ENCODE peak calls at places on chromosomes 5 and 9, in nine cellular contexts. One of them, this sample, is unnamed.

GRCh38 chr5:73948720-73949119 is 322.7 kb downstream of the ARHGEF28 start:
- DNase-seq in HCT116: no peak
- DNase-seq in HL-60: no peak
- DNase-seq in GM12878: no peak
- DNase-seq in SK-N-SH: no peak
- DNase-seq in K562: no peak
- DNase-seq in Panc1: no peak
- DNase-seq in GM23338: no peak
- DNase-seq in HepG2: no peak
- DNase-seq in this sample: no peak

GRCh38 chr9:105244996-105245719 is 707 bp downstream of the SLC44A1 start:
- DNase-seq in HCT116: no peak
- DNase-seq in HL-60: peak
- DNase-seq in GM12878: no peak
- DNase-seq in SK-N-SH: peak
- DNase-seq in K562: no peak
- DNase-seq in Panc1: no peak
- DNase-seq in GM23338: peak
- DNase-seq in HepG2: no peak
- DNase-seq in this sample: peak

GRCh38 chr9:98074119-98074990 is 17.8 kb downstream of the NANS start:
- DNase-seq in HCT116: no peak
- DNase-seq in HL-60: peak
- DNase-seq in GM12878: no peak
- DNase-seq in SK-N-SH: peak
- DNase-seq in K562: peak
- DNase-seq in Panc1: peak
- DNase-seq in GM23338: peak
- DNase-seq in HepG2: peak
- DNase-seq in this sample: peak

GRCh38 chr5:151947924-151948323 is 23.3 kb upstream of the GLRA1 start:
- DNase-seq in HCT116: no peak
- DNase-seq in HL-60: no peak
- DNase-seq in GM12878: no peak
- DNase-seq in SK-N-SH: no peak
- DNase-seq in K562: no peak
- DNase-seq in Panc1: no peak
- DNase-seq in GM23338: no peak
- DNase-seq in HepG2: no peak
- DNase-seq in this sample: no peak

GRCh38 chr5:131640043-131640856 is 5.2 kb upstream of the RAPGEF6 start:
- DNase-seq in HCT116: no peak
- DNase-seq in HL-60: peak
- DNase-seq in GM12878: no peak
- DNase-seq in SK-N-SH: no peak
- DNase-seq in K562: peak
- DNase-seq in Panc1: no peak
- DNase-seq in GM23338: no peak
- DNase-seq in HepG2: no peak
- DNase-seq in this sample: no peak

GRCh38 chr9:37693265-37693664 is 42.5 kb downstream of the FRMPD1 start:
- DNase-seq in HCT116: no peak
- DNase-seq in HL-60: no peak
- DNase-seq in GM12878: no peak
- DNase-seq in SK-N-SH: no peak
- DNase-seq in K562: no peak
- DNase-seq in Panc1: no peak
- DNase-seq in GM23338: no peak
- DNase-seq in HepG2: no peak
- DNase-seq in this sample: no peak

GRCh38 chr9:38358390-38359296 is 33.9 kb upstream of the ALDH1B1 start:
- DNase-seq in HCT116: no peak
- DNase-seq in HL-60: no peak
- DNase-seq in GM12878: no peak
- DNase-seq in SK-N-SH: no peak
- DNase-seq in K562: no peak
- DNase-seq in Panc1: no peak
- DNase-seq in GM23338: no peak
- DNase-seq in HepG2: peak
- DNase-seq in this sample: no peak

GRCh38 chr5:68464424-68464823 is 248.9 kb downstream of the PIK3R1 start:
- DNase-seq in HCT116: no peak
- DNase-seq in HL-60: peak
- DNase-seq in GM12878: no peak
- DNase-seq in SK-N-SH: no peak
- DNase-seq in K562: no peak
- DNase-seq in Panc1: no peak
- DNase-seq in GM23338: no peak
- DNase-seq in HepG2: no peak
- DNase-seq in this sample: no peak

GRCh38 chr5:135116146-135116545 is 82.1 kb upstream of the PITX1 start:
- DNase-seq in HCT116: no peak
- DNase-seq in HL-60: no peak
- DNase-seq in GM12878: no peak
- DNase-seq in SK-N-SH: no peak
- DNase-seq in K562: no peak
- DNase-seq in Panc1: no peak
- DNase-seq in GM23338: no peak
- DNase-seq in HepG2: no peak
- DNase-seq in this sample: no peak

GRCh38 chr9:4640027-4640426 is 22.1 kb upstream of the PLPP6 start:
- DNase-seq in HCT116: peak
- DNase-seq in HL-60: no peak
- DNase-seq in GM12878: no peak
- DNase-seq in SK-N-SH: peak
- DNase-seq in K562: peak
- DNase-seq in Panc1: no peak
- DNase-seq in GM23338: peak
- DNase-seq in HepG2: peak
- DNase-seq in this sample: no peak

GRCh38 chr5:162068412-162068811 is 839 bp downstream of the GABRG2 start:
- DNase-seq in HCT116: no peak
- DNase-seq in HL-60: peak
- DNase-seq in GM12878: no peak
- DNase-seq in SK-N-SH: peak
- DNase-seq in K562: peak
- DNase-seq in Panc1: no peak
- DNase-seq in GM23338: peak
- DNase-seq in HepG2: peak
- DNase-seq in this sample: peak

GRCh38 chr9:94864862-94865435 is 138.4 kb downstream of the AOPEP start:
- DNase-seq in HCT116: no peak
- DNase-seq in HL-60: no peak
- DNase-seq in GM12878: no peak
- DNase-seq in SK-N-SH: no peak
- DNase-seq in K562: no peak
- DNase-seq in Panc1: no peak
- DNase-seq in GM23338: no peak
- DNase-seq in HepG2: no peak
- DNase-seq in this sample: no peak

GRCh38 chr9:12554636-12555035 is 138.5 kb upstream of the TYRP1 start:
- DNase-seq in HCT116: no peak
- DNase-seq in HL-60: no peak
- DNase-seq in GM12878: no peak
- DNase-seq in SK-N-SH: peak
- DNase-seq in K562: no peak
- DNase-seq in Panc1: no peak
- DNase-seq in GM23338: peak
- DNase-seq in HepG2: peak
- DNase-seq in this sample: peak

GRCh38 chr9:94980947-94981632 is 254.6 kb downstream of the AOPEP start:
- DNase-seq in HCT116: no peak
- DNase-seq in HL-60: no peak
- DNase-seq in GM12878: no peak
- DNase-seq in SK-N-SH: peak
- DNase-seq in K562: no peak
- DNase-seq in Panc1: no peak
- DNase-seq in GM23338: peak
- DNase-seq in HepG2: no peak
- DNase-seq in this sample: no peak

GRCh38 chr9:91428431-91428830 is 4.8 kb upstream of the NFIL3 start:
- DNase-seq in HCT116: no peak
- DNase-seq in HL-60: peak
- DNase-seq in GM12878: no peak
- DNase-seq in SK-N-SH: no peak
- DNase-seq in K562: no peak
- DNase-seq in Panc1: no peak
- DNase-seq in GM23338: no peak
- DNase-seq in HepG2: no peak
- DNase-seq in this sample: no peak

DNA sequence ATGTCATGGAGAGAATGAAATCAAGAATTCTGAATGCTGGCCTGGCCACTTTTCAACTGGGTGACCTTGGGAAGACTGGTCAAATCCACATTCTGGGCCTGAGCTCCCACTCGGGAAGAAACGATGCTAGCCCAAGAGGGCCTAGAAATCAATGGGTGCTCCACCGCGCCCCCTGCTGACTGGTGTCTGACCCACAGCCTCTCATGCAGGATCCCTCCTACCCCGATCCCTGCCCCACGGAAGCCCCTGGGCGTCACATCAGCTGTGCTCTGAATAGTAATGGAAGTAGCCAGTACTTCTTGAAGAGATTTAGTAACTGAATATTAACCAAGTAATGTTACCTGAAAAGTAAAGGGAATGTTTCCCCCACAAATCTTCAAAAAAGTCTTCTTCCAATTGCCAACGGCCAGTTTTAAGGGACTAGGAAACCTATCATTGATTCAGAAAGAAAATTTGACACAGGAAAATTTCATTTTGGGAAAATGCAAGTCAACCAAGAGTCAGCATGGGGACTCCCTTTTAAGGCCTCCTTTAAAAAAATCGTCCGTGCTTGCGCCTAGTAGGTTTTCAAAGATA is 43.9 kb downstream of the CRB2 start:
- DNase-seq in HCT116: no peak
- DNase-seq in HL-60: peak
- DNase-seq in GM12878: no peak
- DNase-seq in SK-N-SH: peak
- DNase-seq in K562: peak
- DNase-seq in Panc1: no peak
- DNase-seq in GM23338: peak
- DNase-seq in HepG2: no peak
- DNase-seq in this sample: peak
- TF ChIP-seq REST in HCT116: no peak
- TF ChIP-seq REST in HL-60: no peak
- TF ChIP-seq REST in GM12878: no peak
- TF ChIP-seq REST in SK-N-SH: no peak
- TF ChIP-seq REST in K562: no peak
- TF ChIP-seq REST in Panc1: no peak
- TF ChIP-seq REST in GM23338: no peak
- TF ChIP-seq REST in HepG2: no peak
- TF ChIP-seq REST in this sample: no peak

GRCh38 chr5:128081111-128081865 is 2.3 kb upstream of the SLC12A2 start:
- DNase-seq in HCT116: peak
- DNase-seq in HL-60: no peak
- DNase-seq in GM12878: no peak
- DNase-seq in SK-N-SH: peak
- DNase-seq in K562: peak
- DNase-seq in Panc1: no peak
- DNase-seq in GM23338: no peak
- DNase-seq in HepG2: no peak
- DNase-seq in this sample: peak
- TF ChIP-seq CTCF in HCT116: no peak
- TF ChIP-seq CTCF in HL-60: no peak
- TF ChIP-seq CTCF in GM12878: peak
- TF ChIP-seq CTCF in SK-N-SH: peak
- TF ChIP-seq CTCF in K562: no peak
- TF ChIP-seq CTCF in Panc1: peak
- TF ChIP-seq CTCF in GM23338: peak
- TF ChIP-seq CTCF in HepG2: no peak
- TF ChIP-seq CTCF in this sample: no peak

DNA sequence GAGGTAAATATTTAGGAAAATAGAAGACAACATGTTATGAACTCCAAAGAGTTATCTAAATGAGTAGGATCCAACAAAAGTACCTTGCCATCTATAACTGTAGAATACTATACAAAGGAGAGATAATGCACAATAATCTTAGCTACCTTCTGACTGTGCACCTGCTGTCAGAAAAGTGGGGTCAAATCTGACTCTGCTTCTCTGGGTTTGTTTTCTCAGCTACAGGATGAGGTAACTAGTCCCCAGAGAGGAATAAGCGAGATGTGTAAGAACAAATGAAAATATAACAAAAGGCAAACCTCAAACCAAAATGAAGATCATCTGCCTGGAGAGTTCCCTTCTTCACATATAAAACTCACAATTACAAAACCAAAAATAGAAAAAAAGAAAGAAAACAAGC is 204.8 kb downstream of the DCP2 start:
- DNase-seq in HCT116: no peak
- DNase-seq in HL-60: no peak
- DNase-seq in GM12878: no peak
- DNase-seq in SK-N-SH: no peak
- DNase-seq in K562: no peak
- DNase-seq in Panc1: no peak
- DNase-seq in GM23338: no peak
- DNase-seq in HepG2: no peak
- DNase-seq in this sample: no peak
- TF ChIP-seq REST in HCT116: no peak
- TF ChIP-seq REST in HL-60: no peak
- TF ChIP-seq REST in GM12878: no peak
- TF ChIP-seq REST in SK-N-SH: no peak
- TF ChIP-seq REST in K562: no peak
- TF ChIP-seq REST in Panc1: no peak
- TF ChIP-seq REST in GM23338: no peak
- TF ChIP-seq REST in HepG2: no peak
- TF ChIP-seq REST in this sample: no peak

GRCh38 chr5:55694152-55694830 is 17.8 kb downstream of the SLC38A9 start:
- DNase-seq in HCT116: peak
- DNase-seq in HL-60: peak
- DNase-seq in GM12878: no peak
- DNase-seq in SK-N-SH: peak
- DNase-seq in K562: no peak
- DNase-seq in Panc1: no peak
- DNase-seq in GM23338: peak
- DNase-seq in HepG2: peak
- DNase-seq in this sample: no peak

GRCh38 chr5:55692509-55692908 is 19.6 kb downstream of the SLC38A9 start:
- DNase-seq in HCT116: no peak
- DNase-seq in HL-60: no peak
- DNase-seq in GM12878: no peak
- DNase-seq in SK-N-SH: no peak
- DNase-seq in K562: no peak
- DNase-seq in Panc1: no peak
- DNase-seq in GM23338: no peak
- DNase-seq in HepG2: peak
- DNase-seq in this sample: no peak

GRCh38 chr5:55691265-55692105 is 20.6 kb downstream of the SLC38A9 start:
- DNase-seq in HCT116: peak
- DNase-seq in HL-60: peak
- DNase-seq in GM12878: no peak
- DNase-seq in SK-N-SH: peak
- DNase-seq in K562: peak
- DNase-seq in Panc1: peak
- DNase-seq in GM23338: peak
- DNase-seq in HepG2: peak
- DNase-seq in this sample: peak

DNA sequence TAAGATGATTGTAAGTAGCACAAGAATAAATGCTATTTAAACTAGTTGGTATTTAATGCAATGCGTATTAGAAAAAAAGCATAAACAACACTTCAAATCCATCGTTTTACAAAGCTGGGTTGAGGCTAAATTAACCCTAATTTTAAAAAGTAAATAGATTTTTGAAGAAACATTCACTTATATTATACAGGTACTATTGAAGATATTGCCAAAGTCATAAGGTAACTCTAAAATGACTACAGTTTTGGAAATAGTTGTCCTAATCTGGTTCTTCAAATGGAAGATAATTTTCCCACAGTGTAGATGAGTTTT is 20.1 kb downstream of the SLC38A9 start:
- DNase-seq in HCT116: no peak
- DNase-seq in HL-60: no peak
- DNase-seq in GM12878: no peak
- DNase-seq in SK-N-SH: no peak
- DNase-seq in K562: no peak
- DNase-seq in Panc1: no peak
- DNase-seq in GM23338: no peak
- DNase-seq in HepG2: no peak
- DNase-seq in this sample: no peak
- TF ChIP-seq CTCF in HCT116: no peak
- TF ChIP-seq CTCF in HL-60: no peak
- TF ChIP-seq CTCF in GM12878: no peak
- TF ChIP-seq CTCF in SK-N-SH: no peak
- TF ChIP-seq CTCF in K562: no peak
- TF ChIP-seq CTCF in Panc1: peak
- TF ChIP-seq CTCF in GM23338: no peak
- TF ChIP-seq CTCF in HepG2: no peak
- TF ChIP-seq CTCF in this sample: peak

This sample was measured in A549.